ENCODE peak calls at places on chromosomes 13 and 19, in four cellular contexts. O is hepatocyte, S is SK-N-SH, Z is neural progenitor cell. V is an unnamed sample.

GRCh38 chr13:94620286-94620896 is 18.7 kb downstream of the GPR180 start:
- DNase-seq in O (peak), Z (peak), S (peak), V (peak)

GRCh38 chr13:71320452-71320851 is 546.6 kb downstream of the DACH1 start:
- DNase-seq in O (peak), Z (peak), S (no peak), V (peak)

GRCh38 chr19:31332096-31332495 is 17.1 kb downstream of the TSHZ3 start:
- DNase-seq in Z (no peak), O (no peak), S (no peak), V (peak)

GRCh38 chr13:25607096-25607495 is 235.3 kb downstream of the ATP8A2 start:
- DNase-seq in O (no peak), S (no peak), Z (no peak), V (no peak)

GRCh38 chr13:114130708-114131580 is 1.5 kb downstream of the RASA3 start:
- DNase-seq in S (peak), Z (peak), O (peak), V (peak)

GRCh38 chr19:28065026-28065425 is 1147.9 kb downstream of the UQCRFS1 start:
- DNase-seq in Z (no peak), O (no peak), S (no peak), V (peak)

GRCh38 chr13:102400619-102401125 is 1.2 kb downstream of the FGF14 start:
- DNase-seq in O (no peak), S (peak), Z (peak), V (peak)

GRCh38 chr13:35649162-35649561 is 172.7 kb upstream of the MAB21L1 start:
- DNase-seq in O (no peak), S (no peak), Z (no peak), V (peak)

GRCh38 chr19:28864024-28864503 is 348.9 kb downstream of the UQCRFS1 start:
- DNase-seq in S (no peak), Z (no peak), O (no peak), V (no peak)

DNA sequence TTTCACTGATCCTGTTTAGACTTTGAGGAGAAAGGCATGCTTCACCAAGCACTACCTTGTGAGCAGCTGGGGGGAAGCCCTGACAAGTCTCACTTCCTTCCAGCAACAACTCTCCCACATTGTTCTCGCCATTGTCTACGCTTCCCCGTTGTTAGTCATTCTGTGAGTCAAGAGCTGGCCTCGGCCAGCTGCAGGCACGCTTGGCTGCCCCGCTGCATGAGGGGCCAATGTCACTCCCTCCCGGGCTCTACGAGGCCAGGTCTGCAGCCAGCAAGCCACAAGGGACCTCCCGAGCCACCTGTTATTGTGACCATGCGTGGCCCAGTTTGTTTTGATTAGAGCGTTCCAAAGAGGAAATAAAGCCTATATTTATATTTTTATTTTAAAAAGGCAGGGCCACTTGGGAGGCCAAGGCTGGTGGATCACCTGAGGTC is 220.9 kb downstream of the FOXO1 start:
- DNase-seq in O (no peak), Z (no peak), S (no peak), V (no peak)
- TF ChIP-seq EZH2phosphoT487 in O (no peak), Z (no peak), S (no peak), V (no peak)

DNA sequence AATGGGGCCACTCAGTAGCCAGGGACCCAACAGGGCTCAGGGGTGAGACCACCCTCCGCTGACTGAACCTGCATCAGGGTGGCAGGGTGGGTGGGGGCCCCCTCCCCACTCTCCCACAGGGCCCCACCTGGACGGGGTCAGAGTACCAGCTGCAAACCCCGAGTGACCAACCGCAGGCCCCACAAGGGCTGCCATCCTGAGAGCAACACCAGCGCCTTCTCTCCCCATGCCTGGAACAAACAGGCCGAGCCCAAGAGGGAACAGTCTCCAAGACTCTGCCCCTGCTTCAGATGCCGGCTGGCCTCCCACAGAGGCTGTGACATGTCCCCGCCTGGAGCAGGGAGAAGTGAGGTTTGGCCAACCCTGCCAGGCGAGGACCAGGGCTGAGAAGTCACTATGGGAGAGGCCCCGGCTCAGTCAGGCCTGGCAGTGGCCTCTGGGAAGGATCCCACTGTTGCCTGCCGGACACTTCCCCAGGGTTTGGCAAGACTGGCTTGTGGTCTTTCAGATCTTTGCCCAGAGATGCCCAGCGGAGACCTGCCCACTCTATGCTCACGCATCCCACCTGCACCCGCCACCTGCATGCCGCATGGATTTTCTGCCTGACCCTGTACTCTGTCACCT is 27.2 kb downstream of the MPND start:
- DNase-seq in O (no peak), Z (no peak), S (no peak), V (no peak)
- H3K4me2 ChIP-seq in O (no peak), Z (no peak), S (no peak), V (no peak)

DNA sequence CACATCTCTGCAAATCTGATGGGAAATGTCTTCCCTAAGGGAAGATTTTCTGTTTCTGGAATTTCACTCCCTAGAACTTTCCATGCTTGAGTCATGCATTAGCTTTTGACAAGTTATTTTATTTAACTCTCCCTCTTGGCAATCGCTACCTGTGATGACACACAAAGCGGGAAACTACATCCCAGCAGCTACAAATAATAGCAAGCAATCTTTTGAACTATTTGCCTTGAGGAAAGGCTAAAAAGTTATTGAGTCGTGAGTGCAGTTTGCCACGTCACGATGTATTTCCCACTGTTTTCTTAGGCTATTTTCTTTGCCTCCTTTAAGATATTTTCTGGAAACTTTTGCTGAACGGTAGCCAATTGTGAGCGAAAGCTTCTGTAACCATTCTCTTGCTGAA is 353.3 kb upstream of the HTR2A start:
- DNase-seq in S (no peak), Z (no peak), O (no peak), V (peak)
- TF ChIP-seq EZH2phosphoT487 in S (no peak), Z (no peak), O (no peak), V (no peak)

GRCh38 chr13:80706164-80706471 is 365.2 kb upstream of the SPRY2 start:
- DNase-seq in Z (no peak), O (no peak), S (no peak), V (no peak)

GRCh38 chr13:80705371-80706163 is 364.6 kb upstream of the SPRY2 start:
- DNase-seq in S (peak), Z (no peak), O (no peak), V (no peak)

GRCh38 chr13:80712026-80712425 is 371.1 kb upstream of the SPRY2 start:
- DNase-seq in S (no peak), O (no peak), Z (no peak), V (no peak)

GRCh38 chr13:80704369-80704768 is 363.4 kb upstream of the SPRY2 start:
- DNase-seq in S (peak), O (no peak), Z (no peak), V (no peak)

GRCh38 chr13:80707000-80707983 is 366.4 kb upstream of the SPRY2 start:
- DNase-seq in S (no peak), Z (no peak), O (no peak), V (no peak)
- H3K4me2 ChIP-seq in S (no peak), Z (no peak), O (no peak), V (no peak)

DNA sequence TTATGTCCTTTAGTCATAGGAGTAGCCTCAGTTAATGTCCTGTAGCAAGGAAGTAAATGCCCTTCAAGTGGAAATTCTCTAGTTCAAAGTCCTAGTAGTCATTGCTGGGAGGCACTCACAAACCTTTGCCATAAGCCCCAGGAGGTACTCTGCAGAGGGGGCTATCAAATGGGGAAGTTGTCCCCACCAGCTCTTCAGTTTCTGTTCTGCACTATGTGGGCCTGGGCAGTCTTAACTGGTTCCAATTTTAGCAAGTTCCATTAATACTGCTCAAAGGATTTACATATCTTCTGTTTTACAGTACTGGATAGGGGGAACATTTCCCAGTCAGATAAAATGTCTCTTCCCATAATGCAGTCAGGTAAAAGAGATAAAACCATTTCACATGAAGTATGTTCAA is 101.3 kb downstream of the B3GLCT start:
- DNase-seq in S (no peak), Z (no peak), O (no peak), V (no peak)
- TF ChIP-seq EZH2phosphoT487 in S (no peak), Z (no peak), O (no peak), V (no peak)

GRCh38 chr19:1258161-1258492 is 9.7 kb downstream of the MIDN start:
- DNase-seq in O (no peak), Z (no peak), S (no peak), V (no peak)
- H3K4me2 ChIP-seq in O (peak), Z (no peak), S (peak), V (no peak)

DNA sequence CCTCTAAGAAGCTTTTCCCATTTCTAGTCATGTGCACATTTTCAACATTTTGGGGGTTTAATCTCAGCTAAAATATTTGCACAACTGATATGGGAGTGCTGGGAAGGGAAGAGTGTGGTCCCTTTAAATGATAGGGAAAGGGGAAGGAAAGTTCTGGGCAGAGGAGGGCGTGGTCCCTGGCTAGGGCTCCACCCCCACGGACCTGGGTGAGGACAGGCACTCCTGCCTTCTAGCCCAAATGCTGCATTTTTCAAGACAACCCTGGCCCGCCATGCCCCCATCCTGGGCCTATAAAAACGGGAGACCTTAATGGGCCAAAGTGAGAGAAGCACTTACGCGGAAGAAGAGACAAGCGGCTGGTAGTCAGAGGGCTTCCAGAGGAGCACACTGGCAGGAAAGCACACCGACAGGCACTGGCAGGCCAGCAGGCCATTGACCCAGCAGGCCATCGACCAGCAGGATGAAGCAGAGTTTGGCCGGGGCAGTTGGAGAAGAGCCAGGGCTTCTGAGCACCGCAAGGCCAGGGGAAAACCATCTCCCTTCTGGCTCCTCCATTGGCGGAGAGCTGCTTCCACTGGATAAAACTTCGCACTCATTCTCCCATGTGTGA is 266.7 kb downstream of the SPRY2 start:
- DNase-seq in Z (no peak), S (no peak), O (no peak), V (no peak)
- TF ChIP-seq EZH2phosphoT487 in Z (no peak), S (no peak), O (no peak), V (no peak)

V was measured in GM23248.